ENCODE peak calls at places on chromosome 16, in four cellular contexts. V is AG10803, E is NT2/D1, A is transverse colon. J is an unnamed sample.

GRCh38 chr16:66175580-66175979 is 190.9 kb upstream of the CDH5 start:
- DNase-seq in V (no peak), E (no peak), A (no peak), J (no peak)

GRCh38 chr16:3148256-3149192 is 13.7 kb downstream of the ZNF213 start:
- DNase-seq in V (no peak), E (no peak), A (no peak), J (no peak)

GRCh38 chr16:28985611-28986041 is 774 bp downstream of the LAT start:
- DNase-seq in V (no peak), E (no peak), A (no peak), J (no peak)

GRCh38 chr16:81099958-81100357 is 3.8 kb upstream of the GCSH start:
- DNase-seq in V (no peak), E (no peak), A (no peak), J (no peak)

GRCh38 chr16:4261557-4262172 is 11.2 kb downstream of the TFAP4 start:
- DNase-seq in V (peak; percentile 21), E (no peak), A (peak; percentile 24), J (no peak)

GRCh38 chr16:138049-138417 is 440 bp downstream of the NPRL3 start:
- DNase-seq in V (peak; percentile 8), E (no peak), A (no peak), J (peak; percentile 16)

GRCh38 chr16:16861546-16861945 is 482.6 kb downstream of the NPIPA7 start:
- DNase-seq in V (peak; percentile 53), E (peak; percentile 57), A (peak; percentile 49), J (peak; percentile 23)

GRCh38 chr16:14193316-14193871 is 122.3 kb downstream of the MRTFB start:
- DNase-seq in V (no peak), E (no peak), A (peak; percentile 45), J (no peak)

GRCh38 chr16:626787-627457 is 3.9 kb upstream of the WFIKKN1 start:
- DNase-seq in V (peak; percentile 94), E (no peak), A (no peak), J (peak; percentile 96)

GRCh38 chr16:10535461-10535860 is 44.9 kb downstream of the EMP2 start:
- DNase-seq in V (no peak), E (no peak), A (no peak), J (no peak)

GRCh38 chr16:12613131-12613991 is 190.3 kb downstream of the CPPED1 start:
- DNase-seq in V (peak; percentile 12), E (peak; percentile 48), A (peak; percentile 14), J (peak; percentile 8)

GRCh38 chr16:26396511-26397235 is 670.1 kb upstream of the C16orf82 start:
- DNase-seq in V (no peak), E (no peak), A (no peak), J (no peak)

GRCh38 chr16:3594316-3595109 is 16.9 kb downstream of the SLX4 start:
- DNase-seq in V (no peak), E (no peak), A (no peak), J (no peak)

GRCh38 chr16:22886908-22887307 is 72.9 kb downstream of the HS3ST2 start:
- DNase-seq in V (no peak), E (no peak), A (no peak), J (no peak)

GRCh38 chr16:26196310-26196709 is 504.6 kb downstream of the HS3ST4 start:
- DNase-seq in V (no peak), E (no peak), A (no peak), J (no peak)

GRCh38 chr16:3490911-3491629 is 4.2 kb downstream of the C16orf90 start:
- DNase-seq in V (no peak), E (no peak), A (no peak), J (no peak)

GRCh38 chr16:48574148-48574547 is 35.8 kb downstream of the N4BP1 start:
- DNase-seq in V (no peak), E (no peak), A (no peak), J (peak; percentile 36)

GRCh38 chr16:48172682-48173081 is 16.9 kb upstream of the ABCC12 start:
- DNase-seq in V (no peak), E (no peak), A (no peak), J (no peak)

GRCh38 chr16:64426131-64426666 is 695.7 kb downstream of the CDH11 start:
- DNase-seq in V (no peak), E (no peak), A (no peak), J (no peak)

GRCh38 chr16:59698341-59698979 is 964.3 kb upstream of the GOT2 start:
- DNase-seq in V (peak; percentile 27), E (no peak), A (no peak), J (peak; percentile 88)

GRCh38 chr16:70711211-70711978 is 25.5 kb upstream of the MTSS2 start:
- DNase-seq in V (no peak), E (no peak), A (no peak), J (no peak)

GRCh38 chr16:28543072-28543471 is 4.3 kb upstream of the NUPR1 start:
- DNase-seq in V (no peak), E (no peak), A (peak; percentile 82), J (peak; percentile 32)

GRCh38 chr16:70717817-70718216 is 32.0 kb upstream of the MTSS2 start:
- DNase-seq in V (no peak), E (no peak), A (no peak), J (no peak)

GRCh38 chr16:46857261-46857962 is 26.4 kb upstream of the C16orf87 start:
- DNase-seq in V (peak; percentile 62), E (no peak), A (no peak), J (peak; percentile 62)

GRCh38 chr16:82085380-82085779 is 50.3 kb downstream of the HSD17B2 start:
- DNase-seq in V (no peak), E (no peak), A (no peak), J (no peak)

GRCh38 chr16:77745972-77746371 is 23.7 kb downstream of the NUDT7 start:
- DNase-seq in V (peak; percentile 55), E (no peak), A (no peak), J (no peak)

GRCh38 chr16:4914528-4915225 is 22.3 kb downstream of the PPL start:
- DNase-seq in V (no peak), E (no peak), A (no peak), J (no peak)

GRCh38 chr16:3986235-3986544 is 105.7 kb upstream of the CREBBP start:
- DNase-seq in V (no peak), E (no peak), A (no peak), J (no peak)

GRCh38 chr16:67546761-67547422 is 15.4 kb upstream of the CTCF start:
- DNase-seq in V (peak; percentile 54), E (peak; percentile 66), A (peak; percentile 90), J (peak; percentile 75)

GRCh38 chr16:27346818-27347217 is 33.0 kb downstream of the IL4R start:
- DNase-seq in V (no peak), E (no peak), A (no peak), J (no peak)

GRCh38 chr16:15427648-15428239 is 6.6 kb upstream of the BMERB1 start:
- DNase-seq in V (peak; percentile 84), E (no peak), A (peak; percentile 55), J (peak; percentile 94)

GRCh38 chr16:19077879-19078278 is 10.5 kb downstream of the COQ7 start:
- DNase-seq in V (no peak), E (no peak), A (no peak), J (no peak)

GRCh38 chr16:26787924-26788323 is 278.8 kb upstream of the C16orf82 start:
- DNase-seq in V (no peak), E (peak; percentile 20), A (no peak), J (no peak)

GRCh38 chr16:3145660-3146059 is 10.8 kb downstream of the ZNF213 start:
- DNase-seq in V (no peak), E (no peak), A (no peak), J (no peak)

GRCh38 chr16:77113835-77114234 is 77.2 kb upstream of the MON1B start:
- DNase-seq in V (no peak), E (no peak), A (no peak), J (no peak)

GRCh38 chr16:56617212-56618085 is 8.1 kb upstream of the MT1E start:
- DNase-seq in V (peak; percentile 75), E (no peak), A (peak; percentile 70), J (peak; percentile 83)
- H3K4me3 ChIP-seq in V (peak overlapping the region; percentile 49), E (peak overlapping the region; percentile 67), A (peak overlapping the region; percentile 38), J (peak overlapping the region; percentile 60)

GRCh38 chr16:83799336-83799735 is 8.4 kb upstream of the HSBP1 start:
- DNase-seq in V (no peak), E (no peak), A (no peak), J (no peak)

GRCh38 chr16:83803811-83804210 is 4.0 kb upstream of the HSBP1 start:
- DNase-seq in V (no peak), E (no peak), A (no peak), J (no peak)

GRCh38 chr16:83802559-83802958 is 5.2 kb upstream of the HSBP1 start:
- DNase-seq in V (no peak), E (no peak), A (no peak), J (no peak)

GRCh38 chr16:83804366-83804765 is 3.4 kb upstream of the HSBP1 start:
- DNase-seq in V (no peak), E (no peak), A (no peak), J (no peak)

DNA sequence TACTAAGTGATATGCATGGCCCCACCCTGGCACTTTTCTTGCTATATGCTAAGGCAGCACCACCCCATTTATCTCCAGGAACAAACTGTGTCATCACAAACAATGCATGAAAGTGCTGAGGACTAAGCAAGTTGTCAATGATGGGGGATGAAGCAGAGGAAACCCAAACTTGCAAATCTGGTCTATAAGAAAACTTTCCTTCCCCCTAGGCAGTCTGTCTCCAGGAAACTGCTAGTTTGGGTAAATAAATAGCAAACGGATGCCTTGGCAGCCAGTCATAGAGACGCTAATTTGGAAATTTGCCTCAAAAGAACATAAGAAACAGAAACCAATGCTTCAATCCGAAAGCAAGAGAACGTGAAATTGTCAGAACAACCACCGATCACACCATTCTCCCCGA is 5.6 kb upstream of the HSBP1 start:
- DNase-seq in V (peak; percentile 87), E (peak; percentile 57), A (no peak), J (peak; percentile 82)
- H3K4me3 ChIP-seq in V (peak overlapping the region; percentile 46), E (no peak overlapping the region), A (no peak overlapping the region), J (peak overlapping the region; percentile 32)

GRCh38 chr16:69644790-69645189 is 79.0 kb downstream of the NFAT5 start:
- DNase-seq in V (peak; percentile 15), E (no peak), A (no peak), J (peak; percentile 38)

GRCh38 chr16:69651217-69651616 is 75.1 kb downstream of the NQO1 start:
- DNase-seq in V (no peak), E (no peak), A (no peak), J (no peak)

GRCh38 chr16:69647020-69647419 is 79.3 kb downstream of the NQO1 start:
- DNase-seq in V (no peak), E (no peak), A (no peak), J (no peak)
- H3K4me3 ChIP-seq in V (no peak overlapping the region), E (no peak overlapping the region), A (no peak overlapping the region), J (no peak overlapping the region)

GRCh38 chr16:9096416-9096952 is 5.0 kb downstream of the HAPSTR1 start:
- DNase-seq in V (no peak), E (no peak), A (no peak), J (no peak)

GRCh38 chr16:9095998-9096397 is 4.6 kb downstream of the HAPSTR1 start:
- DNase-seq in V (no peak), E (no peak), A (no peak), J (no peak)

GRCh38 chr16:9094008-9094846 is 2.8 kb downstream of the HAPSTR1 start:
- DNase-seq in V (no peak), E (no peak), A (no peak), J (no peak)

GRCh38 chr16:9092963-9093477 is 1.6 kb downstream of the HAPSTR1 start:
- DNase-seq in V (no peak), E (no peak), A (peak; percentile 42), J (no peak)

DNA sequence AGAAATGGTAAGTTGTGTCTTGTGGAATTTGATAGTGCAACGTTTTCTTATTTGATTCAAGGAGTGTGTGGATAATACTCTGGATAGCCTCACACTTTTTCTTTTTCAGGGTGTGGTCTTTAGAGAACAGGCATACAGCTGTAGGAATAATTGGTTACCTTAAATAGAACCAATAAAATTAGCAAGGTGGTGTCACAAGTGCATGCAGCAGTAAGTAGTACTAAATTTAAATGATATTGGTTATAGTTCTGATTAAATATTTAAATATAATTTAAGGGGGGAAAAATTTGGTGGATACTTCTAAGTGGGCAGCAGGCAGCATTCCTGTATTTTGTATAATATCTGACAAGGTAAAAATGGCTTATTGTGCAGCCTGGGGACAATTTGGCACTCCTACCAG is 3.7 kb downstream of the HAPSTR1 start:
- DNase-seq in V (no peak), E (no peak), A (no peak), J (no peak)
- H3K4me3 ChIP-seq in V (peak overlapping the region; percentile 94), E (no peak overlapping the region), A (peak overlapping the region; percentile 1), J (peak overlapping the region; percentile 94)